ENCODE peak calls at places on chromosomes 11 and 22, in seven cellular contexts. X is ascending aorta, H is left lung, I is mesendoderm, Q is uterus, S is GM23248, A is gastrocnemius medialis. B is an unnamed sample.

GRCh38 chr11:31805037-31805628 is 6.0 kb downstream of the PAX6 start:
- DNase-seq in X (no peak), A (no peak), H (no peak), S (no peak), I (peak; percentile 55), Q (no peak), B (no peak)

GRCh38 chr11:44085330-44085729 is 10.1 kb upstream of the EXT2 start:
- DNase-seq in X (no peak), I (no peak), Q (no peak), S (no peak), H (no peak), A (no peak), B (no peak)

GRCh38 chr11:10476927-10477689 is 22.0 kb downstream of the AMPD3 start:
- DNase-seq in A (no peak), I (no peak), S (no peak), Q (no peak), X (no peak), H (no peak), B (no peak)

GRCh38 chr11:64861227-64861970 is 16.9 kb upstream of the CDC42BPG start:
- DNase-seq in X (no peak), S (no peak), I (no peak), Q (no peak), A (no peak), H (no peak), B (no peak)

GRCh38 chr22:31481129-31481528 is 8.5 kb downstream of the EIF4ENIF1 start:
- DNase-seq in S (no peak), A (no peak), Q (no peak), H (no peak), I (no peak), X (no peak), B (no peak)

GRCh38 chr11:44625759-44626523 is 60.5 kb downstream of the CD82 start:
- DNase-seq in S (no peak), H (no peak), Q (peak; percentile 15), X (peak; percentile 7), I (no peak), A (no peak), B (peak; percentile 36)

GRCh38 chr11:20131744-20132666 is 28.3 kb downstream of the DBX1 start:
- DNase-seq in I (peak; percentile 82), Q (peak; percentile 69), H (peak; percentile 57), A (no peak), X (no peak), S (peak; percentile 76), B (peak; percentile 79)

GRCh38 chr11:12817681-12818332 is 143.6 kb downstream of the TEAD1 start:
- DNase-seq in I (no peak), H (no peak), A (no peak), X (no peak), S (peak; percentile 24), Q (no peak), B (no peak)

GRCh38 chr11:92839450-92839849 is 130.0 kb upstream of the MTNR1B start:
- DNase-seq in X (no peak), H (no peak), I (no peak), Q (no peak), S (no peak), A (no peak), B (no peak)

GRCh38 chr11:45163956-45164575 is 17.6 kb downstream of the PRDM11 start:
- DNase-seq in I (no peak), S (peak; percentile 46), X (no peak), Q (no peak), A (no peak), H (no peak), B (no peak)

GRCh38 chr22:50531546-50532352 is 1.9 kb upstream of the TYMP start:
- DNase-seq in I (peak; percentile 56), A (peak; percentile 57), X (no peak), H (peak; percentile 85), S (peak; percentile 88), Q (peak; percentile 72), B (peak; percentile 86)

GRCh38 chr11:113279591-113279990 is 34.8 kb upstream of the TTC12 start:
- DNase-seq in I (no peak), A (no peak), Q (no peak), X (no peak), H (no peak), S (no peak), B (no peak)

GRCh38 chr11:116044520-116044919 is 540.3 kb upstream of the CADM1 start:
- DNase-seq in A (no peak), Q (no peak), I (peak; percentile 60), S (no peak), X (no peak), H (no peak), B (no peak)
- H3K27ac ChIP-seq in A (no peak overlapping the region), Q (no peak overlapping the region), I (no peak overlapping the region), S (no peak overlapping the region), X (no peak overlapping the region), H (no peak overlapping the region), B (no peak overlapping the region)

GRCh38 chr11:16169541-16169940 is 186.8 kb downstream of the SOX6 start:
- DNase-seq in A (no peak), Q (no peak), S (peak; percentile 64), X (no peak), H (no peak), I (peak; percentile 33), B (no peak)
- H3K27ac ChIP-seq in A (no peak overlapping the region), Q (no peak overlapping the region), S (peak overlapping the region; percentile 21), X (no peak overlapping the region), H (no peak overlapping the region), I (no peak overlapping the region), B (no peak overlapping the region)

GRCh38 chr22:42188808-42189447 is 58.3 kb upstream of the CYP2D6 start:
- DNase-seq in I (peak; percentile 80), A (no peak), H (no peak), Q (no peak), X (no peak), S (peak; percentile 60), B (no peak)
- H3K27ac ChIP-seq in I (no peak overlapping the region), A (no peak overlapping the region), H (no peak overlapping the region), Q (no peak overlapping the region), X (no peak overlapping the region), S (no peak overlapping the region), B (no peak overlapping the region)

GRCh38 chr11:78638704-78639380 is 64.2 kb upstream of the NARS2 start:
- DNase-seq in X (no peak), H (no peak), I (no peak), S (no peak), Q (no peak), A (no peak), B (no peak)
- H3K27ac ChIP-seq in X (no peak overlapping the region), H (no peak overlapping the region), I (no peak overlapping the region), S (no peak overlapping the region), Q (no peak overlapping the region), A (no peak overlapping the region), B (no peak overlapping the region)

GRCh38 chr22:46113910-46114517 is 36.3 kb upstream of the PPARA start:
- DNase-seq in H (no peak), S (peak; percentile 45), A (peak; percentile 83), I (no peak), Q (peak; percentile 60), X (no peak), B (no peak)
- H3K27ac ChIP-seq in H (peak overlapping the region; percentile 58), S (peak overlapping the region; percentile 82), A (peak overlapping the region; percentile 84), I (no peak overlapping the region), Q (peak overlapping the region; percentile 100), X (peak overlapping the region; percentile 72), B (peak overlapping the region; percentile 79)

GRCh38 chr22:36308880-36309279 is 55.9 kb downstream of the APOL1 start:
- DNase-seq in X (no peak), S (no peak), Q (no peak), I (no peak), H (no peak), A (no peak), B (no peak)
- H3K27ac ChIP-seq in X (no peak overlapping the region), S (no peak overlapping the region), Q (peak overlapping the region; percentile 5), I (no peak overlapping the region), H (peak overlapping the region; percentile 13), A (no peak overlapping the region), B (no peak overlapping the region)

DNA sequence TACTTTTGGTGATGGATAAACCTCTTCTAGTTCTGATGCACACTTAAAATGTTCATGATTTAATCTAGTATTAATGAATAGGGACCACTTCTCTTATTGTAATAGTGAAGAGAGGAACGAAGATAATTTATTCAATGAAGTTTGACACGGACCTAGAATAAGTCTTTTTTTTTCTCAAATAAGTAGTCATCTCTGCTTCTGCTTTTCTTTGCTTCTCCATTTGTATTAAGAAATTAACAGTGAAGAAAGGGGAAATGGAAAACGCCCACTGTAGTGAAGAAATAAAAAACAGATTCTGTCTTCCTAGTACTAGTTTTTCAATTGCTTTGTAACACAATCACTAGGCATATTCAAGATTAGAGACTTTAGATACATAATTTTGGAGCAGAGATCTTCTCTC is 73.0 kb downstream of the CD44 start:
- DNase-seq in I (no peak), S (peak; percentile 35), A (no peak), X (no peak), H (no peak), Q (no peak), B (no peak)
- H3K27ac ChIP-seq in I (no peak overlapping the region), S (peak overlapping the region; percentile 97), A (no peak overlapping the region), X (peak overlapping the region; percentile 35), H (peak overlapping the region; percentile 94), Q (peak overlapping the region; percentile 56), B (no peak overlapping the region)

GRCh38 chr11:8060146-8060719 is 20.8 kb upstream of the TUB start:
- DNase-seq in A (no peak), I (no peak), Q (peak; percentile 14), H (peak; percentile 20), S (no peak), X (no peak), B (peak; percentile 51)

GRCh38 chr11:8060801-8061554 is 20.0 kb upstream of the TUB start:
- DNase-seq in A (no peak), I (no peak), S (peak; percentile 98), H (peak; percentile 22), X (no peak), Q (peak; percentile 26), B (peak; percentile 56)

GRCh38 chr11:8059030-8059429 is 22.0 kb upstream of the TUB start:
- DNase-seq in S (no peak), X (no peak), I (no peak), H (peak; percentile 20), A (no peak), Q (peak; percentile 16), B (peak; percentile 40)

GRCh38 chr11:8058216-8058615 is 22.8 kb upstream of the TUB start:
- DNase-seq in I (no peak), A (no peak), X (no peak), H (no peak), Q (peak; percentile 21), S (no peak), B (peak; percentile 46)

DNA sequence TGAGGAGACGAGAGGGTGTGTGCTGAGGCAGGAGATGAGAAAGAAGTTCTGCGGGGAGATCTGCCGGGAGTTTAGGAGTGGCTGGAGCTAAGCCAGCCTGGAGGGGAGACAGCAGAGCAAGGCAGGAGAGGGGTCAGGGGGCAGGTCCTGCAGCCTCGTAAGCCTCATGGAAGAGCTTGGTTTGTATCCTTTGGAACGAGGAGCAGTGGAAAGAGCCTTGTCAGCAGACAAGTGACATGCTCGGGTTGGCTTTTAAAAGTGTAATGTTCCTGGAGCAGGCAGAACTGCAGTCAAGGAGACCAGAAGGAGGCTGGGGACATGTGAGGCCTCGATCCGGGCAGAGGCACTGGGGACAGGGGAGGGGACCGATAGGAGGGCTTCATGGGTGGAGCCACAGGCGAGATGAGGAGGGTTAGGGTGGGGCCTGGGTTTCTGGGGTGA is 21.4 kb upstream of the TUB start:
- DNase-seq in X (no peak), A (no peak), I (no peak), S (no peak), H (peak; percentile 21), Q (peak; percentile 53), B (peak; percentile 57)
- H3K27ac ChIP-seq in X (no peak overlapping the region), A (no peak overlapping the region), I (no peak overlapping the region), S (no peak overlapping the region), H (no peak overlapping the region), Q (peak overlapping the region; percentile 92), B (no peak overlapping the region)

DNA sequence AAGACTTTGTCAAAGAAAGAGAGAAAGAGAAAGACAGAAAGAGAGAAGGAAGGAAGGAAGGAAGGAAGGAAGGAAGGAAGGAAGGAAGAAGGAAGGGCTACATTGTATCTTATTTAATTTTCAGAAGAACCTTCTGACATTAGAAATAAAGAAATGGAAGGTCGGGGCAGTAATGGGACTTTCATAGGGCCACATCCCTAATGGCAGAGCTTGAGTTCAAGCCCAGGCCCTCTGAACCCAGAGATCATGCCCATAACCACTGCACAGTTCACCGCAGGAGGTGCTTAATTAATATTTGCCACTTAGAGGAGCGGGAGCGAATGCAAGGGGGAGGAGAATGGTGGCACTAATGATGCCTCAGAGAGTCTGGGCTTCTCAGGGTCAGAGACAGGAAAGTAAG is 233.3 kb downstream of the MN1 start:
- DNase-seq in H (no peak), Q (no peak), S (no peak), I (no peak), X (no peak), A (no peak), B (no peak)
- H3K27ac ChIP-seq in H (no peak overlapping the region), Q (no peak overlapping the region), S (no peak overlapping the region), I (no peak overlapping the region), X (no peak overlapping the region), A (no peak overlapping the region), B (no peak overlapping the region)